ENCODE peak calls at places on chromosomes 6 and 20, in ten cellular contexts. K is dorsolateral prefrontal cortex, X is astrocyte of the cerebellum, Z is fibroblast of lung, G is AG10803, A is hippocampal formation, P is posterior vena cava, F is NCI-H1105, M is HFFc6, Y is ascending aorta. O is an unnamed sample.

GRCh38 chr6:71502961-71503360 is 214.3 kb downstream of the OGFRL1 start:
- DNase-seq in K (no peak), X (no peak), Z (no peak), G (no peak), A (no peak), P (no peak), F (no peak), M (no peak), Y (no peak), O (no peak)

GRCh38 chr6:19995575-19996257 is 158.5 kb downstream of the ID4 start:
- DNase-seq in K (no peak), X (no peak), Z (no peak), G (no peak), A (no peak), P (no peak), F (no peak), M (no peak), Y (no peak), O (no peak)

GRCh38 chr6:14270925-14271791 is 153.6 kb downstream of the CD83 start:
- DNase-seq in K (no peak), X (peak; percentile 31), Z (peak; percentile 71), G (peak; percentile 94), A (no peak), P (no peak), F (no peak), M (peak; percentile 86), Y (no peak), O (peak; percentile 56)

GRCh38 chr20:57124346-57124745 is 142.1 kb downstream of the BMP7 start:
- DNase-seq in K (no peak), X (no peak), Z (no peak), G (no peak), A (no peak), P (no peak), F (no peak), M (no peak), Y (no peak), O (no peak)

GRCh38 chr20:4401601-4402000 is 320.1 kb upstream of the PRND start:
- DNase-seq in K (no peak), X (no peak), Z (peak; percentile 82), G (peak; percentile 51), A (no peak), P (no peak), F (no peak), M (peak; percentile 50), Y (no peak), O (peak; percentile 52)

GRCh38 chr6:110567957-110568696 is 91.7 kb upstream of the SLC22A16 start:
- DNase-seq in K (no peak), X (no peak), Z (no peak), G (no peak), A (no peak), P (no peak), F (no peak), M (no peak), Y (no peak), O (no peak)

GRCh38 chr20:49717693-49718092 is 4.0 kb upstream of the B4GALT5 start:
- DNase-seq in K (no peak), X (no peak), Z (no peak), G (no peak), A (no peak), P (no peak), F (no peak), M (no peak), Y (no peak), O (no peak)

GRCh38 chr20:10111144-10111771 is 76.5 kb downstream of the ANKEF1 start:
- DNase-seq in K (no peak), X (no peak), Z (no peak), G (no peak), A (no peak), P (no peak), F (no peak), M (no peak), Y (no peak), O (no peak)

GRCh38 chr20:1390552-1391403 is 2.1 kb downstream of the FKBP1A start:
- DNase-seq in K (no peak), X (no peak), Z (no peak), G (no peak), A (no peak), P (no peak), F (no peak), M (no peak), Y (no peak), O (no peak)

GRCh38 chr20:21315138-21315537 is 12.0 kb downstream of the XRN2 start:
- DNase-seq in K (no peak), X (peak; percentile 49), Z (peak; percentile 71), G (peak; percentile 80), A (no peak), P (no peak), F (no peak), M (peak; percentile 81), Y (no peak), O (peak; percentile 32)

GRCh38 chr6:13624871-13625288 is 9.7 kb downstream of the NOL7 start:
- DNase-seq in K (no peak), X (no peak), Z (peak; percentile 44), G (peak; percentile 38), A (no peak), P (no peak), F (peak; percentile 19), M (peak; percentile 28), Y (no peak), O (peak; percentile 33)

GRCh38 chr6:42017021-42017643 is 33.2 kb upstream of the TAF8 start:
- DNase-seq in K (no peak), X (peak; percentile 70), Z (peak; percentile 85), G (peak; percentile 77), A (no peak), P (peak; percentile 10), F (no peak), M (peak; percentile 83), Y (no peak), O (peak; percentile 77)

GRCh38 chr6:33748851-33749250 is 2.1 kb upstream of the IP6K3 start:
- DNase-seq in K (no peak), X (no peak), Z (no peak), G (no peak), A (no peak), P (no peak), F (no peak), M (no peak), Y (no peak), O (no peak)

GRCh38 chr6:110609101-110609500 is 132.7 kb upstream of the SLC22A16 start:
- DNase-seq in K (peak; percentile 66), X (no peak), Z (peak; percentile 28), G (no peak), A (peak; percentile 80), P (no peak), F (no peak), M (no peak), Y (no peak), O (no peak)

GRCh38 chr6:108684809-108685329 is 124.2 kb downstream of the FOXO3 start:
- DNase-seq in K (no peak), X (peak; percentile 45), Z (peak; percentile 41), G (peak; percentile 21), A (no peak), P (no peak), F (no peak), M (peak; percentile 87), Y (no peak), O (no peak)

GRCh38 chr20:53736757-53737403 is 143.2 kb upstream of the ZNF217 start:
- DNase-seq in K (no peak), X (no peak), Z (no peak), G (peak; percentile 76), A (no peak), P (no peak), F (peak; percentile 54), M (peak; percentile 18), Y (no peak), O (peak; percentile 77)

GRCh38 chr6:6234963-6235362 is 85.5 kb downstream of the F13A1 start:
- DNase-seq in K (no peak), X (no peak), Z (no peak), G (no peak), A (no peak), P (no peak), F (no peak), M (no peak), Y (no peak), O (no peak)

GRCh38 chr6:28355743-28356665 is 6.3 kb downstream of the ZKSCAN3 start:
- DNase-seq in K (peak; percentile 79), X (peak; percentile 87), Z (peak; percentile 92), G (peak; percentile 87), A (peak; percentile 88), P (peak; percentile 85), F (peak; percentile 76), M (peak; percentile 90), Y (peak; percentile 86), O (peak; percentile 95)

GRCh38 chr6:103858003-103858402 is 1001.7 kb downstream of the HACE1 start:
- DNase-seq in K (no peak), X (no peak), Z (no peak), G (no peak), A (no peak), P (no peak), F (no peak), M (no peak), Y (no peak), O (no peak)

GRCh38 chr6:119256978-119257462 is 92.5 kb downstream of the MAN1A1 start:
- DNase-seq in K (no peak), X (no peak), Z (no peak), G (no peak), A (no peak), P (no peak), F (no peak), M (no peak), Y (no peak), O (no peak)

GRCh38 chr20:20454850-20455627 is 87.1 kb downstream of the INSM1 start:
- DNase-seq in K (no peak), X (no peak), Z (no peak), G (no peak), A (no peak), P (no peak), F (no peak), M (no peak), Y (no peak), O (no peak)

GRCh38 chr20:47198254-47198671 is 158.2 kb downstream of the ZMYND8 start:
- DNase-seq in K (no peak), X (no peak), Z (no peak), G (no peak), A (no peak), P (no peak), F (no peak), M (peak; percentile 8), Y (no peak), O (no peak)

GRCh38 chr6:50840112-50840813 is 21.6 kb downstream of the TFAP2B start:
- DNase-seq in K (no peak), X (no peak), Z (no peak), G (no peak), A (no peak), P (no peak), F (no peak), M (no peak), Y (no peak), O (no peak)

GRCh38 chr6:166420351-166420750 is 37.6 kb upstream of the MPC1 start:
- DNase-seq in K (no peak), X (no peak), Z (peak; percentile 44), G (peak; percentile 34), A (peak; percentile 30), P (no peak), F (no peak), M (no peak), Y (no peak), O (no peak)

GRCh38 chr6:1903780-1904493 is 294.2 kb downstream of the FOXC1 start:
- DNase-seq in K (no peak), X (no peak), Z (no peak), G (no peak), A (no peak), P (no peak), F (no peak), M (no peak), Y (peak; percentile 81), O (no peak)

GRCh38 chr6:41836022-41836659 is 48.6 kb downstream of the TOMM6 start:
- DNase-seq in K (no peak), X (no peak), Z (peak; percentile 23), G (peak; percentile 2), A (no peak), P (no peak), F (no peak), M (no peak), Y (no peak), O (peak; percentile 71)

GRCh38 chr6:43274916-43275597 is 23.0 kb upstream of the SLC22A7 start:
- DNase-seq in K (no peak), X (no peak), Z (no peak), G (no peak), A (no peak), P (no peak), F (peak; percentile 17), M (no peak), Y (no peak), O (peak; percentile 34)

O was measured in adipocyte.